ENCODE peak calls at places on chromosomes 13 and 19, in ten cellular contexts. One of them, this sample, is unnamed.

GRCh38 chr19:41821003-41821735 is 23.3 kb downstream of the LYPD4 start:
- DNase-seq in T-helper 22 cell: no peak
- DNase-seq in A549: peak
- DNase-seq in IMR-90: peak
- DNase-seq in stimulated activated CD4-positive, alpha-beta T cell treated with anti-CD3 and anti-CD28 coated beads, TNF-alpha, amount 100 ng/mL, for 48 hours: peak
- DNase-seq in cardiac septum: no peak
- DNase-seq in AG20443: peak
- DNase-seq in ecto neural progenitor cell: peak
- DNase-seq in naive thymus-derived CD4-positive, alpha-beta T cell: peak
- DNase-seq in frontal cortex: no peak
- DNase-seq in this sample: peak

GRCh38 chr19:33150852-33151518 is 19.1 kb downstream of the WDR88 start:
- DNase-seq in T-helper 22 cell: no peak
- DNase-seq in A549: no peak
- DNase-seq in IMR-90: no peak
- DNase-seq in stimulated activated CD4-positive, alpha-beta T cell treated with anti-CD3 and anti-CD28 coated beads, TNF-alpha, amount 100 ng/mL, for 48 hours: no peak
- DNase-seq in cardiac septum: no peak
- DNase-seq in AG20443: no peak
- DNase-seq in ecto neural progenitor cell: no peak
- DNase-seq in naive thymus-derived CD4-positive, alpha-beta T cell: no peak
- DNase-seq in frontal cortex: no peak
- DNase-seq in this sample: no peak

GRCh38 chr13:91141619-91142061 is 205.8 kb upstream of the MIR17HG start:
- DNase-seq in T-helper 22 cell: no peak
- DNase-seq in A549: no peak
- DNase-seq in IMR-90: no peak
- DNase-seq in stimulated activated CD4-positive, alpha-beta T cell treated with anti-CD3 and anti-CD28 coated beads, TNF-alpha, amount 100 ng/mL, for 48 hours: no peak
- DNase-seq in cardiac septum: no peak
- DNase-seq in AG20443: no peak
- DNase-seq in ecto neural progenitor cell: no peak
- DNase-seq in naive thymus-derived CD4-positive, alpha-beta T cell: no peak
- DNase-seq in frontal cortex: no peak
- DNase-seq in this sample: no peak

GRCh38 chr13:102726430-102726829 is 31.6 kb upstream of the METTL21C start:
- DNase-seq in T-helper 22 cell: no peak
- DNase-seq in A549: no peak
- DNase-seq in IMR-90: no peak
- DNase-seq in stimulated activated CD4-positive, alpha-beta T cell treated with anti-CD3 and anti-CD28 coated beads, TNF-alpha, amount 100 ng/mL, for 48 hours: no peak
- DNase-seq in cardiac septum: no peak
- DNase-seq in AG20443: no peak
- DNase-seq in ecto neural progenitor cell: no peak
- DNase-seq in naive thymus-derived CD4-positive, alpha-beta T cell: no peak
- DNase-seq in frontal cortex: no peak
- DNase-seq in this sample: peak

GRCh38 chr13:21686761-21687391 is 16.0 kb downstream of the FGF9 start:
- DNase-seq in T-helper 22 cell: no peak
- DNase-seq in A549: no peak
- DNase-seq in IMR-90: no peak
- DNase-seq in stimulated activated CD4-positive, alpha-beta T cell treated with anti-CD3 and anti-CD28 coated beads, TNF-alpha, amount 100 ng/mL, for 48 hours: no peak
- DNase-seq in cardiac septum: no peak
- DNase-seq in AG20443: no peak
- DNase-seq in ecto neural progenitor cell: no peak
- DNase-seq in naive thymus-derived CD4-positive, alpha-beta T cell: no peak
- DNase-seq in frontal cortex: no peak
- DNase-seq in this sample: no peak

GRCh38 chr19:39372047-39372802 is 18.7 kb downstream of the PAF1 start:
- DNase-seq in T-helper 22 cell: no peak
- DNase-seq in A549: no peak
- DNase-seq in IMR-90: peak
- DNase-seq in stimulated activated CD4-positive, alpha-beta T cell treated with anti-CD3 and anti-CD28 coated beads, TNF-alpha, amount 100 ng/mL, for 48 hours: no peak
- DNase-seq in cardiac septum: peak
- DNase-seq in AG20443: peak
- DNase-seq in ecto neural progenitor cell: no peak
- DNase-seq in naive thymus-derived CD4-positive, alpha-beta T cell: no peak
- DNase-seq in frontal cortex: no peak
- DNase-seq in this sample: peak

GRCh38 chr19:29779921-29780320 is 31.9 kb upstream of the CCNE1 start:
- DNase-seq in T-helper 22 cell: no peak
- DNase-seq in A549: no peak
- DNase-seq in IMR-90: no peak
- DNase-seq in stimulated activated CD4-positive, alpha-beta T cell treated with anti-CD3 and anti-CD28 coated beads, TNF-alpha, amount 100 ng/mL, for 48 hours: no peak
- DNase-seq in cardiac septum: no peak
- DNase-seq in AG20443: no peak
- DNase-seq in ecto neural progenitor cell: no peak
- DNase-seq in naive thymus-derived CD4-positive, alpha-beta T cell: no peak
- DNase-seq in frontal cortex: no peak
- DNase-seq in this sample: no peak

GRCh38 chr13:23578411-23579071 is 8.3 kb downstream of the TNFRSF19 start:
- DNase-seq in T-helper 22 cell: peak
- DNase-seq in A549: peak
- DNase-seq in IMR-90: peak
- DNase-seq in stimulated activated CD4-positive, alpha-beta T cell treated with anti-CD3 and anti-CD28 coated beads, TNF-alpha, amount 100 ng/mL, for 48 hours: peak
- DNase-seq in cardiac septum: peak
- DNase-seq in AG20443: peak
- DNase-seq in ecto neural progenitor cell: peak
- DNase-seq in naive thymus-derived CD4-positive, alpha-beta T cell: peak
- DNase-seq in frontal cortex: no peak
- DNase-seq in this sample: peak

GRCh38 chr19:12596927-12597548 is 13.6 kb downstream of the ZNF490 start:
- DNase-seq in T-helper 22 cell: no peak
- DNase-seq in A549: no peak
- DNase-seq in IMR-90: no peak
- DNase-seq in stimulated activated CD4-positive, alpha-beta T cell treated with anti-CD3 and anti-CD28 coated beads, TNF-alpha, amount 100 ng/mL, for 48 hours: no peak
- DNase-seq in cardiac septum: no peak
- DNase-seq in AG20443: no peak
- DNase-seq in ecto neural progenitor cell: no peak
- DNase-seq in naive thymus-derived CD4-positive, alpha-beta T cell: no peak
- DNase-seq in frontal cortex: no peak
- DNase-seq in this sample: no peak

GRCh38 chr13:29817604-29818378 is 32.6 kb downstream of the UBL3 start:
- DNase-seq in T-helper 22 cell: no peak
- DNase-seq in A549: no peak
- DNase-seq in IMR-90: peak
- DNase-seq in stimulated activated CD4-positive, alpha-beta T cell treated with anti-CD3 and anti-CD28 coated beads, TNF-alpha, amount 100 ng/mL, for 48 hours: no peak
- DNase-seq in cardiac septum: no peak
- DNase-seq in AG20443: no peak
- DNase-seq in ecto neural progenitor cell: no peak
- DNase-seq in naive thymus-derived CD4-positive, alpha-beta T cell: no peak
- DNase-seq in frontal cortex: no peak
- DNase-seq in this sample: no peak

GRCh38 chr19:4933528-4933927 is 24.2 kb downstream of the UHRF1 start:
- DNase-seq in T-helper 22 cell: no peak
- DNase-seq in A549: no peak
- DNase-seq in IMR-90: no peak
- DNase-seq in stimulated activated CD4-positive, alpha-beta T cell treated with anti-CD3 and anti-CD28 coated beads, TNF-alpha, amount 100 ng/mL, for 48 hours: no peak
- DNase-seq in cardiac septum: no peak
- DNase-seq in AG20443: no peak
- DNase-seq in ecto neural progenitor cell: no peak
- DNase-seq in naive thymus-derived CD4-positive, alpha-beta T cell: no peak
- DNase-seq in frontal cortex: no peak
- DNase-seq in this sample: peak

GRCh38 chr13:21333186-21333585 is 125.9 kb downstream of the ZDHHC20 start:
- DNase-seq in T-helper 22 cell: no peak
- DNase-seq in A549: no peak
- DNase-seq in IMR-90: no peak
- DNase-seq in stimulated activated CD4-positive, alpha-beta T cell treated with anti-CD3 and anti-CD28 coated beads, TNF-alpha, amount 100 ng/mL, for 48 hours: no peak
- DNase-seq in cardiac septum: no peak
- DNase-seq in AG20443: no peak
- DNase-seq in ecto neural progenitor cell: no peak
- DNase-seq in naive thymus-derived CD4-positive, alpha-beta T cell: no peak
- DNase-seq in frontal cortex: no peak
- DNase-seq in this sample: no peak

GRCh38 chr19:3131168-3131567 is 4.7 kb upstream of the GNA15 start:
- DNase-seq in T-helper 22 cell: peak
- DNase-seq in A549: no peak
- DNase-seq in IMR-90: no peak
- DNase-seq in stimulated activated CD4-positive, alpha-beta T cell treated with anti-CD3 and anti-CD28 coated beads, TNF-alpha, amount 100 ng/mL, for 48 hours: no peak
- DNase-seq in cardiac septum: no peak
- DNase-seq in AG20443: no peak
- DNase-seq in ecto neural progenitor cell: no peak
- DNase-seq in naive thymus-derived CD4-positive, alpha-beta T cell: no peak
- DNase-seq in frontal cortex: no peak
- DNase-seq in this sample: no peak

GRCh38 chr13:106917673-106918652 is 350.0 kb upstream of the ARGLU1 start:
- DNase-seq in T-helper 22 cell: no peak
- DNase-seq in A549: peak
- DNase-seq in IMR-90: peak
- DNase-seq in stimulated activated CD4-positive, alpha-beta T cell treated with anti-CD3 and anti-CD28 coated beads, TNF-alpha, amount 100 ng/mL, for 48 hours: peak
- DNase-seq in cardiac septum: peak
- DNase-seq in AG20443: peak
- DNase-seq in ecto neural progenitor cell: peak
- DNase-seq in naive thymus-derived CD4-positive, alpha-beta T cell: peak
- DNase-seq in frontal cortex: peak
- DNase-seq in this sample: peak

GRCh38 chr19:30023330-30023729 is 81.3 kb downstream of the URI1 start:
- DNase-seq in T-helper 22 cell: no peak
- DNase-seq in A549: no peak
- DNase-seq in IMR-90: no peak
- DNase-seq in stimulated activated CD4-positive, alpha-beta T cell treated with anti-CD3 and anti-CD28 coated beads, TNF-alpha, amount 100 ng/mL, for 48 hours: no peak
- DNase-seq in cardiac septum: no peak
- DNase-seq in AG20443: no peak
- DNase-seq in ecto neural progenitor cell: no peak
- DNase-seq in naive thymus-derived CD4-positive, alpha-beta T cell: no peak
- DNase-seq in frontal cortex: no peak
- DNase-seq in this sample: no peak

GRCh38 chr19:16654151-16654550 is 5.8 kb downstream of the SMIM7 start:
- DNase-seq in T-helper 22 cell: no peak
- DNase-seq in A549: peak
- DNase-seq in IMR-90: no peak
- DNase-seq in stimulated activated CD4-positive, alpha-beta T cell treated with anti-CD3 and anti-CD28 coated beads, TNF-alpha, amount 100 ng/mL, for 48 hours: no peak
- DNase-seq in cardiac septum: no peak
- DNase-seq in AG20443: peak
- DNase-seq in ecto neural progenitor cell: no peak
- DNase-seq in naive thymus-derived CD4-positive, alpha-beta T cell: no peak
- DNase-seq in frontal cortex: no peak
- DNase-seq in this sample: no peak

GRCh38 chr19:11578342-11579142 is 1.1 kb upstream of the ACP5 start:
- DNase-seq in T-helper 22 cell: no peak
- DNase-seq in A549: no peak
- DNase-seq in IMR-90: no peak
- DNase-seq in stimulated activated CD4-positive, alpha-beta T cell treated with anti-CD3 and anti-CD28 coated beads, TNF-alpha, amount 100 ng/mL, for 48 hours: no peak
- DNase-seq in cardiac septum: no peak
- DNase-seq in AG20443: peak
- DNase-seq in ecto neural progenitor cell: no peak
- DNase-seq in naive thymus-derived CD4-positive, alpha-beta T cell: peak
- DNase-seq in frontal cortex: no peak
- DNase-seq in this sample: no peak

GRCh38 chr13:43874512-43875092 is 4.9 kb downstream of the CCDC122 start:
- DNase-seq in T-helper 22 cell: no peak
- DNase-seq in A549: peak
- DNase-seq in IMR-90: peak
- DNase-seq in stimulated activated CD4-positive, alpha-beta T cell treated with anti-CD3 and anti-CD28 coated beads, TNF-alpha, amount 100 ng/mL, for 48 hours: no peak
- DNase-seq in cardiac septum: no peak
- DNase-seq in AG20443: peak
- DNase-seq in ecto neural progenitor cell: no peak
- DNase-seq in naive thymus-derived CD4-positive, alpha-beta T cell: no peak
- DNase-seq in frontal cortex: no peak
- DNase-seq in this sample: no peak

GRCh38 chr13:112074139-112074710 is 7.3 kb downstream of the SOX1 start:
- DNase-seq in T-helper 22 cell: no peak
- DNase-seq in A549: no peak
- DNase-seq in IMR-90: no peak
- DNase-seq in stimulated activated CD4-positive, alpha-beta T cell treated with anti-CD3 and anti-CD28 coated beads, TNF-alpha, amount 100 ng/mL, for 48 hours: no peak
- DNase-seq in cardiac septum: no peak
- DNase-seq in AG20443: no peak
- DNase-seq in ecto neural progenitor cell: no peak
- DNase-seq in naive thymus-derived CD4-positive, alpha-beta T cell: no peak
- DNase-seq in frontal cortex: no peak
- DNase-seq in this sample: no peak

GRCh38 chr13:98466634-98467236 is 110.2 kb downstream of the STK24 start:
- DNase-seq in T-helper 22 cell: no peak
- DNase-seq in A549: peak
- DNase-seq in IMR-90: peak
- DNase-seq in stimulated activated CD4-positive, alpha-beta T cell treated with anti-CD3 and anti-CD28 coated beads, TNF-alpha, amount 100 ng/mL, for 48 hours: no peak
- DNase-seq in cardiac septum: no peak
- DNase-seq in AG20443: peak
- DNase-seq in ecto neural progenitor cell: peak
- DNase-seq in naive thymus-derived CD4-positive, alpha-beta T cell: no peak
- DNase-seq in frontal cortex: no peak
- DNase-seq in this sample: no peak

GRCh38 chr19:18294467-18294864 is 13.0 kb upstream of the JUND start:
- DNase-seq in T-helper 22 cell: peak
- DNase-seq in A549: no peak
- DNase-seq in IMR-90: no peak
- DNase-seq in stimulated activated CD4-positive, alpha-beta T cell treated with anti-CD3 and anti-CD28 coated beads, TNF-alpha, amount 100 ng/mL, for 48 hours: peak
- DNase-seq in cardiac septum: no peak
- DNase-seq in AG20443: no peak
- DNase-seq in ecto neural progenitor cell: no peak
- DNase-seq in naive thymus-derived CD4-positive, alpha-beta T cell: peak
- DNase-seq in frontal cortex: no peak
- DNase-seq in this sample: peak

GRCh38 chr19:1540353-1540925 is 16.6 kb downstream of the PLK5 start:
- DNase-seq in T-helper 22 cell: no peak
- DNase-seq in A549: no peak
- DNase-seq in IMR-90: no peak
- DNase-seq in stimulated activated CD4-positive, alpha-beta T cell treated with anti-CD3 and anti-CD28 coated beads, TNF-alpha, amount 100 ng/mL, for 48 hours: no peak
- DNase-seq in cardiac septum: no peak
- DNase-seq in AG20443: no peak
- DNase-seq in ecto neural progenitor cell: no peak
- DNase-seq in naive thymus-derived CD4-positive, alpha-beta T cell: no peak
- DNase-seq in frontal cortex: no peak
- DNase-seq in this sample: no peak

GRCh38 chr19:7386308-7386707 is 37.6 kb downstream of the ARHGEF18 start:
- DNase-seq in T-helper 22 cell: no peak
- DNase-seq in A549: peak
- DNase-seq in IMR-90: no peak
- DNase-seq in stimulated activated CD4-positive, alpha-beta T cell treated with anti-CD3 and anti-CD28 coated beads, TNF-alpha, amount 100 ng/mL, for 48 hours: no peak
- DNase-seq in cardiac septum: no peak
- DNase-seq in AG20443: no peak
- DNase-seq in ecto neural progenitor cell: no peak
- DNase-seq in naive thymus-derived CD4-positive, alpha-beta T cell: no peak
- DNase-seq in frontal cortex: no peak
- DNase-seq in this sample: no peak

GRCh38 chr13:84500016-84500415 is 617.7 kb upstream of the SLITRK1 start:
- DNase-seq in T-helper 22 cell: no peak
- DNase-seq in A549: no peak
- DNase-seq in IMR-90: peak
- DNase-seq in stimulated activated CD4-positive, alpha-beta T cell treated with anti-CD3 and anti-CD28 coated beads, TNF-alpha, amount 100 ng/mL, for 48 hours: no peak
- DNase-seq in cardiac septum: no peak
- DNase-seq in AG20443: no peak
- DNase-seq in ecto neural progenitor cell: no peak
- DNase-seq in naive thymus-derived CD4-positive, alpha-beta T cell: no peak
- DNase-seq in frontal cortex: no peak
- DNase-seq in this sample: no peak

GRCh38 chr13:22081430-22081829 is 410.6 kb downstream of the FGF9 start:
- DNase-seq in T-helper 22 cell: no peak
- DNase-seq in A549: no peak
- DNase-seq in IMR-90: no peak
- DNase-seq in stimulated activated CD4-positive, alpha-beta T cell treated with anti-CD3 and anti-CD28 coated beads, TNF-alpha, amount 100 ng/mL, for 48 hours: no peak
- DNase-seq in cardiac septum: no peak
- DNase-seq in AG20443: no peak
- DNase-seq in ecto neural progenitor cell: no peak
- DNase-seq in naive thymus-derived CD4-positive, alpha-beta T cell: no peak
- DNase-seq in frontal cortex: no peak
- DNase-seq in this sample: no peak

GRCh38 chr19:13098291-13099072 is 4.2 kb downstream of the LYL1 start:
- DNase-seq in T-helper 22 cell: no peak
- DNase-seq in A549: no peak
- DNase-seq in IMR-90: no peak
- DNase-seq in stimulated activated CD4-positive, alpha-beta T cell treated with anti-CD3 and anti-CD28 coated beads, TNF-alpha, amount 100 ng/mL, for 48 hours: no peak
- DNase-seq in cardiac septum: no peak
- DNase-seq in AG20443: peak
- DNase-seq in ecto neural progenitor cell: no peak
- DNase-seq in naive thymus-derived CD4-positive, alpha-beta T cell: peak
- DNase-seq in frontal cortex: peak
- DNase-seq in this sample: no peak

GRCh38 chr19:33193269-33193863 is 764 bp upstream of the LRP3 start:
- DNase-seq in T-helper 22 cell: no peak
- DNase-seq in A549: no peak
- DNase-seq in IMR-90: no peak
- DNase-seq in stimulated activated CD4-positive, alpha-beta T cell treated with anti-CD3 and anti-CD28 coated beads, TNF-alpha, amount 100 ng/mL, for 48 hours: no peak
- DNase-seq in cardiac septum: peak
- DNase-seq in AG20443: peak
- DNase-seq in ecto neural progenitor cell: no peak
- DNase-seq in naive thymus-derived CD4-positive, alpha-beta T cell: no peak
- DNase-seq in frontal cortex: no peak
- DNase-seq in this sample: no peak

GRCh38 chr19:38317104-38317612 is 1.4 kb upstream of the YIF1B start:
- DNase-seq in T-helper 22 cell: no peak
- DNase-seq in A549: no peak
- DNase-seq in IMR-90: no peak
- DNase-seq in stimulated activated CD4-positive, alpha-beta T cell treated with anti-CD3 and anti-CD28 coated beads, TNF-alpha, amount 100 ng/mL, for 48 hours: no peak
- DNase-seq in cardiac septum: no peak
- DNase-seq in AG20443: no peak
- DNase-seq in ecto neural progenitor cell: no peak
- DNase-seq in naive thymus-derived CD4-positive, alpha-beta T cell: peak
- DNase-seq in frontal cortex: no peak
- DNase-seq in this sample: no peak

This sample was measured in mammary epithelial cell.